ENCODE peak calls at places on chromosome 4, in seven cellular contexts. R is EL; Q is neural progenitor cell; J is RPMI7951; X is naive thymus-derived CD8-positive, alpha-beta T cell; N is HS-5; H is DMS153. U is an unnamed sample.
A peak's percentile ranks its signal among the peaks of the same experiment; 100 is the strongest.

GRCh38 chr4:40225497-40225896 is 28.7 kb downstream of the RHOH start:
- DNase-seq in R (no peak), Q (no peak), J (no peak), X (peak; percentile 52), N (no peak), H (no peak), U (no peak)

GRCh38 chr4:181294421-181294820 is 948.8 kb upstream of the TENM3 start:
- DNase-seq in R (no peak), Q (no peak), J (no peak), X (no peak), N (no peak), H (no peak), U (no peak)

GRCh38 chr4:125016892-125017299 is 297.9 kb upstream of the FAT4 start:
- DNase-seq in R (no peak), Q (no peak), J (no peak), X (no peak), N (no peak), H (no peak), U (no peak)

GRCh38 chr4:2930821-2931764 is 32.1 kb downstream of the NOP14 start:
- DNase-seq in R (no peak), Q (no peak), J (no peak), X (no peak), N (no peak), H (peak; percentile 28), U (no peak)

GRCh38 chr4:1728061-1728980 is 7.0 kb downstream of the TACC3 start:
- DNase-seq in R (no peak), Q (no peak), J (no peak), X (no peak), N (no peak), H (no peak), U (no peak)

GRCh38 chr4:74161676-74162450 is 3.9 kb downstream of the MTHFD2L start:
- DNase-seq in R (no peak), Q (peak; percentile 39), J (no peak), X (no peak), N (no peak), H (no peak), U (no peak)

GRCh38 chr4:184396001-184396400 is 78.3 kb downstream of the IRF2 start:
- DNase-seq in R (no peak), Q (no peak), J (no peak), X (no peak), N (no peak), H (no peak), U (no peak)

GRCh38 chr4:137124278-137124932 is 407.9 kb downstream of the PCDH18 start:
- DNase-seq in R (peak; percentile 73), Q (peak; percentile 61), J (peak; percentile 49), X (no peak), N (peak; percentile 43), H (peak; percentile 64), U (peak; percentile 78)

GRCh38 chr4:8819019-8819418 is 52.6 kb downstream of the HMX1 start:
- DNase-seq in R (no peak), Q (peak; percentile 1), J (no peak), X (no peak), N (no peak), H (no peak), U (no peak)

GRCh38 chr4:35934370-35934981 is 309.8 kb downstream of the ARAP2 start:
- DNase-seq in R (peak; percentile 2), Q (peak; percentile 21), J (peak; percentile 12), X (peak; percentile 11), N (peak; percentile 34), H (no peak), U (peak; percentile 39)

GRCh38 chr4:29307256-29307655 is 1412.9 kb upstream of the PCDH7 start:
- DNase-seq in R (no peak), Q (no peak), J (no peak), X (no peak), N (no peak), H (no peak), U (no peak)

GRCh38 chr4:113222006-113222405 is 172.6 kb downstream of the ANK2 start:
- DNase-seq in R (peak; percentile 74), Q (no peak), J (no peak), X (no peak), N (no peak), H (no peak), U (no peak)

GRCh38 chr4:89653012-89653411 is 183.9 kb downstream of the SNCA start:
- DNase-seq in R (no peak), Q (peak; percentile 45), J (no peak), X (no peak), N (no peak), H (peak; percentile 31), U (no peak)

GRCh38 chr4:16598241-16599224 is 299.9 kb downstream of the LDB2 start:
- DNase-seq in R (peak; percentile 46), Q (no peak), J (peak; percentile 26), X (no peak), N (peak; percentile 20), H (no peak), U (no peak)

GRCh38 chr4:89868999-89869589 is 25.6 kb upstream of the MMRN1 start:
- DNase-seq in R (no peak), Q (no peak), J (peak; percentile 1), X (no peak), N (no peak), H (no peak), U (no peak)

GRCh38 chr4:14178421-14178820 is 550.9 kb upstream of the BOD1L1 start:
- DNase-seq in R (peak; percentile 63), Q (no peak), J (peak; percentile 61), X (peak; percentile 21), N (peak; percentile 34), H (peak; percentile 9), U (peak; percentile 70)

GRCh38 chr4:152104286-152104685 is 343.5 kb upstream of the GATB start:
- DNase-seq in R (no peak), Q (no peak), J (no peak), X (no peak), N (no peak), H (no peak), U (no peak)

GRCh38 chr4:122038896-122039295 is 87.0 kb upstream of the TRPC3 start:
- DNase-seq in R (no peak), Q (no peak), J (peak; percentile 8), X (no peak), N (no peak), H (no peak), U (no peak)

GRCh38 chr4:48830706-48831531 is at the start of gene OCIAD1:
- DNase-seq in R (peak; percentile 99), Q (peak; percentile 100), J (peak; percentile 98), X (peak; percentile 95), N (peak; percentile 95), H (peak; percentile 95), U (peak; percentile 99)

GRCh38 chr4:164977243-164978164 is at the start of gene TRIM61:
- DNase-seq in R (peak; percentile 17), Q (no peak), J (no peak), X (peak; percentile 59), N (no peak), H (no peak), U (peak; percentile 70)

GRCh38 chr4:95049838-95050237 is 292.1 kb downstream of the BMPR1B start:
- DNase-seq in R (no peak), Q (no peak), J (no peak), X (no peak), N (no peak), H (no peak), U (peak; percentile 16)

GRCh38 chr4:7721984-7722551 is 217.6 kb downstream of the AFAP1 start:
- DNase-seq in R (no peak), Q (no peak), J (peak; percentile 40), X (no peak), N (no peak), H (no peak), U (peak; percentile 29)

GRCh38 chr4:31089815-31090214 is 369.6 kb downstream of the PCDH7 start:
- DNase-seq in R (no peak), Q (no peak), J (no peak), X (no peak), N (no peak), H (peak; percentile 50), U (peak; percentile 35)

GRCh38 chr4:136863756-136864155 is 668.5 kb downstream of the PCDH18 start:
- DNase-seq in R (peak; percentile 3), Q (peak; percentile 9), J (no peak), X (no peak), N (no peak), H (no peak), U (peak; percentile 6)

GRCh38 chr4:47106561-47106960 is 75.2 kb downstream of the GABRB1 start:
- DNase-seq in R (peak; percentile 22), Q (no peak), J (no peak), X (no peak), N (no peak), H (no peak), U (no peak)

GRCh38 chr4:139764192-139764591 is 98.6 kb downstream of the MGST2 start:
- DNase-seq in R (no peak), Q (no peak), J (no peak), X (no peak), N (no peak), H (no peak), U (no peak)

GRCh38 chr4:125369098-125369497 is 54.3 kb downstream of the FAT4 start:
- DNase-seq in R (no peak), Q (no peak), J (no peak), X (no peak), N (no peak), H (no peak), U (no peak)

GRCh38 chr4:76641758-76642157 is 206.7 kb downstream of the SHROOM3 start:
- DNase-seq in R (no peak), Q (no peak), J (no peak), X (no peak), N (no peak), H (peak; percentile 59), U (no peak)

GRCh38 chr4:53943345-53944085 is 120.9 kb downstream of the CHIC2 start:
- DNase-seq in R (peak; percentile 82), Q (no peak), J (peak; percentile 81), X (no peak), N (peak; percentile 73), H (no peak), U (peak; percentile 84)

GRCh38 chr4:126957555-126958440 is 675.0 kb upstream of the INTU start:
- DNase-seq in R (peak; percentile 9), Q (no peak), J (peak; percentile 31), X (no peak), N (no peak), H (no peak), U (peak; percentile 34)

GRCh38 chr4:125013891-125014290 is 300.9 kb upstream of the FAT4 start:
- DNase-seq in R (peak; percentile 9), Q (no peak), J (no peak), X (no peak), N (no peak), H (no peak), U (no peak)

GRCh38 chr4:34720563-34720962 is 1523.8 kb downstream of the ARAP2 start:
- DNase-seq in R (peak; percentile 40), Q (peak; percentile 48), J (peak; percentile 29), X (no peak), N (peak; percentile 28), H (no peak), U (peak; percentile 49)